ENCODE peak calls at places on chromosome 1, in seven cellular contexts. I is A549; R is psoas muscle; E is foreskin fibroblast; M is stimulated activated naive CD4-positive, alpha-beta T cell; Y is stimulated activated CD4-positive, alpha-beta T cell treated with anti-CD3 and anti-CD28 coated beads, TNF-alpha, amount 100 ng/mL, for 48 hours; P is tibial nerve. G is an unnamed sample.
A peak's percentile ranks its signal among the peaks of the same experiment; 100 is the strongest.

GRCh38 chr1:230067871-230068814 is 1.1 kb downstream of the GALNT2 start:
- DNase-seq in I (no peak), R (peak; percentile 54), E (no peak), M (peak; percentile 4), Y (no peak), P (no peak), G (no peak)

GRCh38 chr1:230495021-230495550 is 69.0 kb upstream of the PGBD5 start:
- DNase-seq in I (no peak), R (no peak), E (no peak), M (no peak), Y (no peak), P (no peak), G (no peak)

GRCh38 chr1:226569879-226570547 is 21.4 kb downstream of the STUM start:
- DNase-seq in I (peak; percentile 31), R (no peak), E (no peak), M (no peak), Y (no peak), P (no peak), G (no peak)

GRCh38 chr1:223771814-223772770 is 59.8 kb downstream of the CAPN2 start:
- DNase-seq in I (peak; percentile 75), R (no peak), E (peak; percentile 71), M (no peak), Y (no peak), P (peak; percentile 39), G (peak; percentile 49)

GRCh38 chr1:7462627-7463026 is 308.5 kb upstream of the VAMP3 start:
- DNase-seq in I (no peak), R (no peak), E (no peak), M (no peak), Y (no peak), P (no peak), G (no peak)

GRCh38 chr1:116325922-116326321 is 47.1 kb upstream of the ATP1A1 start:
- DNase-seq in I (no peak), R (peak; percentile 30), E (no peak), M (peak; percentile 19), Y (peak; percentile 20), P (no peak), G (no peak)

GRCh38 chr1:211135342-211135950 is 1.5 kb upstream of the KCNH1 start:
- DNase-seq in I (peak; percentile 72), R (no peak), E (peak; percentile 33), M (no peak), Y (no peak), P (no peak), G (no peak)

GRCh38 chr1:12078938-12079861 is 16.1 kb downstream of the TNFRSF8 start:
- DNase-seq in I (peak; percentile 34), R (no peak), E (no peak), M (no peak), Y (no peak), P (peak; percentile 38), G (peak; percentile 27)

GRCh38 chr1:225554216-225554812 is 98.6 kb downstream of the ENAH start:
- DNase-seq in I (peak; percentile 32), R (no peak), E (peak; percentile 19), M (no peak), Y (no peak), P (peak; percentile 19), G (no peak)

GRCh38 chr1:173527151-173527826 is 50.2 kb downstream of the PRDX6 start:
- DNase-seq in I (no peak), R (peak; percentile 29), E (no peak), M (no peak), Y (no peak), P (peak; percentile 75), G (no peak)

GRCh38 chr1:202283379-202283844 is 58.3 kb downstream of the UBE2T start:
- DNase-seq in I (peak; percentile 33), R (no peak), E (peak; percentile 78), M (no peak), Y (no peak), P (no peak), G (no peak)

GRCh38 chr1:3530086-3530930 is 75.8 kb downstream of the ARHGEF16 start:
- DNase-seq in I (no peak), R (no peak), E (no peak), M (no peak), Y (no peak), P (no peak), G (no peak)

GRCh38 chr1:62209931-62210595 is 15.4 kb downstream of the L1TD1 start:
- DNase-seq in I (peak; percentile 25), R (no peak), E (peak; percentile 12), M (no peak), Y (no peak), P (no peak), G (no peak)

GRCh38 chr1:6013491-6013890 is 21.3 kb upstream of the NPHP4 start:
- DNase-seq in I (no peak), R (no peak), E (no peak), M (no peak), Y (no peak), P (no peak), G (no peak)

GRCh38 chr1:195766709-195767108 is 841.5 kb downstream of the KCNT2 start:
- DNase-seq in I (no peak), R (no peak), E (peak; percentile 14), M (no peak), Y (no peak), P (no peak), G (no peak)

GRCh38 chr1:160651428-160652064 is 4.7 kb upstream of the SLAMF1 start:
- DNase-seq in I (no peak), R (no peak), E (no peak), M (no peak), Y (no peak), P (no peak), G (no peak)